ENCODE peak calls at places on chromosomes 4 and X, in five cellular contexts. One of them, this sample, is unnamed.

GRCh38 chr4:102219143-102219542 is 126.1 kb downstream of the SLC39A8 start:
- DNase-seq in T-helper 9 cell: no peak
- DNase-seq in activated naive CD8-positive, alpha-beta T cell treated with anti-CD3 and anti-CD28 coated beads, Interleukin-2, amount 50 U/mL, for 24 hours: no peak
- DNase-seq in heart right ventricle: no peak
- DNase-seq in T-helper 1 cell: no peak
- DNase-seq in this sample: no peak

GRCh38 chr4:174631901-174632758 is 109.8 kb upstream of the HPGD start:
- DNase-seq in activated naive CD8-positive, alpha-beta T cell treated with anti-CD3 and anti-CD28 coated beads, Interleukin-2, amount 50 U/mL, for 24 hours: no peak
- DNase-seq in T-helper 1 cell: no peak
- DNase-seq in T-helper 9 cell: no peak
- DNase-seq in heart right ventricle: no peak
- DNase-seq in this sample: peak

GRCh38 chr4:153465922-153466636 is at the start of gene TMEM131L:
- DNase-seq in T-helper 1 cell: peak
- DNase-seq in heart right ventricle: peak
- DNase-seq in T-helper 9 cell: peak
- DNase-seq in activated naive CD8-positive, alpha-beta T cell treated with anti-CD3 and anti-CD28 coated beads, Interleukin-2, amount 50 U/mL, for 24 hours: peak
- DNase-seq in this sample: peak

GRCh38 chr4:138734746-138735145 is 280.8 kb upstream of the NOCT start:
- DNase-seq in T-helper 1 cell: no peak
- DNase-seq in heart right ventricle: no peak
- DNase-seq in T-helper 9 cell: no peak
- DNase-seq in activated naive CD8-positive, alpha-beta T cell treated with anti-CD3 and anti-CD28 coated beads, Interleukin-2, amount 50 U/mL, for 24 hours: no peak
- DNase-seq in this sample: peak

GRCh38 chr4:159770398-159770797 is 667.5 kb downstream of the RAPGEF2 start:
- DNase-seq in T-helper 9 cell: no peak
- DNase-seq in heart right ventricle: no peak
- DNase-seq in activated naive CD8-positive, alpha-beta T cell treated with anti-CD3 and anti-CD28 coated beads, Interleukin-2, amount 50 U/mL, for 24 hours: no peak
- DNase-seq in T-helper 1 cell: no peak
- DNase-seq in this sample: no peak

GRCh38 chrX:21606037-21606436 is 52.1 kb downstream of the KLHL34 start:
- DNase-seq in T-helper 1 cell: no peak
- DNase-seq in activated naive CD8-positive, alpha-beta T cell treated with anti-CD3 and anti-CD28 coated beads, Interleukin-2, amount 50 U/mL, for 24 hours: no peak
- DNase-seq in heart right ventricle: no peak
- DNase-seq in T-helper 9 cell: no peak
- DNase-seq in this sample: no peak

GRCh38 chr4:147136308-147136707 is 190.6 kb upstream of the TTC29 start:
- DNase-seq in T-helper 1 cell: no peak
- DNase-seq in heart right ventricle: peak
- DNase-seq in T-helper 9 cell: no peak
- DNase-seq in activated naive CD8-positive, alpha-beta T cell treated with anti-CD3 and anti-CD28 coated beads, Interleukin-2, amount 50 U/mL, for 24 hours: no peak
- DNase-seq in this sample: no peak

GRCh38 chr4:8340721-8341680 is 71.4 kb downstream of the HTRA3 start:
- DNase-seq in T-helper 1 cell: no peak
- DNase-seq in activated naive CD8-positive, alpha-beta T cell treated with anti-CD3 and anti-CD28 coated beads, Interleukin-2, amount 50 U/mL, for 24 hours: no peak
- DNase-seq in heart right ventricle: peak
- DNase-seq in T-helper 9 cell: no peak
- DNase-seq in this sample: no peak